ENCODE peak calls at places on chromosomes 2 and 18, in four cellular contexts. J, P, A and E are unnamed samples.
A peak's percentile ranks its signal among the peaks of the same experiment; 100 is the strongest.

GRCh38 chr2:239905884-239906654 is 119.1 kb downstream of the NDUFA10 start:
- DNase-seq in P (no peak), J (no peak), A (no peak), E (no peak)

GRCh38 chr2:38483773-38484501 is 106.9 kb upstream of the ATL2 start:
- DNase-seq in A (no peak), P (no peak), J (no peak), E (no peak)

GRCh38 chr2:70202236-70202806 is 11.5 kb upstream of the C2orf42 start:
- DNase-seq in J (no peak), P (no peak), A (no peak), E (no peak)

GRCh38 chr2:233814063-233814435 is 35.9 kb downstream of the MROH2A start:
- DNase-seq in J (peak; percentile 53), P (no peak), A (peak; percentile 24), E (no peak)

GRCh38 chr2:29398384-29399237 is 283.4 kb downstream of the CLIP4 start:
- DNase-seq in J (no peak), A (no peak), P (peak; percentile 71), E (no peak)

GRCh38 chr2:218448934-218449333 is 30.0 kb downstream of the VIL1 start:
- DNase-seq in A (no peak), P (no peak), J (no peak), E (peak; percentile 86)

GRCh38 chr2:142291964-142292363 is 161.1 kb upstream of the LRP1B start:
- DNase-seq in P (no peak), A (no peak), J (no peak), E (no peak)

GRCh38 chr18:49970288-49970687 is 157.0 kb upstream of the ACAA2 start:
- DNase-seq in A (no peak), J (no peak), P (no peak), E (no peak)

GRCh38 chr2:26849056-26850001 is 1.4 kb downstream of the DPYSL5 start:
- DNase-seq in A (no peak), P (peak; percentile 85), J (no peak), E (no peak)

GRCh38 chr2:173983414-173983871 is 18.3 kb upstream of the SP3 start:
- DNase-seq in J (no peak), P (no peak), A (no peak), E (peak; percentile 58)

GRCh38 chr2:46825958-46826897 is 89.4 kb downstream of the MCFD2 start:
- DNase-seq in J (no peak), P (no peak), A (no peak), E (no peak)

GRCh38 chr18:60347526-60348045 is 25.0 kb downstream of the MC4R start:
- DNase-seq in P (no peak), J (no peak), A (no peak), E (no peak)

GRCh38 chr2:231138699-231139098 is 13.9 kb upstream of the HTR2B start:
- DNase-seq in J (no peak), A (no peak), P (no peak), E (no peak)

DNA sequence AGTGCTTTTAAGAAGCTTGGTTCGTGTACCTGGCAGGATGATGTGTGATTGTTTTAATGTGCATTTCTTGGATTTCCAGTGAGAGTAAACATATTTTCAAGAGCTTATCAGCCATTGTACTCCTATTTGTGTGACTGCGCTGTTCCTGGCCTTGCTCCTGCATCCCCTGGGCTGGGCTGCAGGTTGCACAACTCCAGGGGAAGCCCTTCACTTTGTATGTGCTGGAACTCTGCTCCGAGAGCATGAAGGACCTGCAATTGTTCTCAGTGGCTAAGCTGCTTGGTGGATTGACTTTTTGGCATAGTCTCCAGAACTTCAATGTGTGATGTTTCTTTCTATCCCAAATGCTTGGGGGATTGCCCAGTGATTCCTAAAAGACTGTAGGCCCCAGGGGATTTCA is 18.8 kb downstream of the ATP6V1C2 start:
- DNase-seq in J (no peak), A (no peak), P (no peak), E (peak; percentile 49)
- TF ChIP-seq ELF1 in J (no peak), A (no peak), P (no peak), E (no peak)

DNA sequence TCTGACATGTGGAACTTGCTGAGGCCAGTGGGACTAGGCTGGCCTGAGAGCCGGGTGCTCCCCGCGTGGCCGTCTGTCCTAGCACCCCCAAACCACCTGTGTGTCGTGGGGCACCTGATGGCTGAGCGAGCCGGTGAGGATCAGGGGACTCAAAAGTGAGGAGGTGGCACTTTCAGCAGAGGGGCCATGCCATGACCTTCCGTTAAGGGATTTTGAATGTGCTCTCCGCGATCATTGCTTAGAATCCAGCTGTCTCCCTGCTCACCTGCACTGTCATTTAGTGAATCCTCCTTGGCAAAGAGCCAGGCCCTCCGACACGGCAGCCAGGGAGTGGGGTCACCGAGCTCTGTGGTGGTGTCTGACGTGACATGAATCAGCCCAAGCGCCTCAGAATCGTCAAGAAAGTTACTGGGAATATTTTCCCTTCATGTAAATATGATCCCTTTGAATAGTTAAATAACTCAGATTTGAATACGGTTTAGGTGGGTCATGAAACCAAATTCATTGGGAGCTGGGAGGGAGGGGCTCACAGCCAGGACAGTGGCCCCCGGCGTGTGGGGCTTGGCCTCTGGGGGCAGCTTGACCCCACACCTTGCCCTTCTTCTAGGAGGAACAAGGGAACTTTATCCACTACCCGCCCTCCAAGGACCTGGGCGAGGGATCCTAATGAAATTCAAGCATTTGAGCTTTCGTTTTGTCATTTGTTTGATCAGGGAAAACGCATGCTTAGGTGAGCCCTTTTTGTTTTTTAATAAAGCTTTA is 9.5 kb downstream of the NFATC1 start:
- DNase-seq in P (no peak), J (no peak), A (no peak), E (no peak)
- TF ChIP-seq ELF1 in P (no peak), J (no peak), A (no peak), E (no peak)

GRCh38 chr2:101157272-101157671 is 6.1 kb upstream of the TBC1D8 start:
- DNase-seq in J (no peak), P (no peak), A (no peak), E (no peak)
- TF ChIP-seq ELF1 in J (no peak), P (no peak), A (no peak), E (no peak)

GRCh38 chr2:222408684-222409083 is 15.7 kb upstream of the SGPP2 start:
- DNase-seq in J (no peak), P (no peak), A (no peak), E (no peak)

GRCh38 chr2:222399038-222399783 is 25.1 kb upstream of the SGPP2 start:
- DNase-seq in P (peak; percentile 32), A (no peak), J (no peak), E (no peak)

GRCh38 chr2:222398446-222398885 is 25.9 kb upstream of the SGPP2 start:
- DNase-seq in J (no peak), P (no peak), A (no peak), E (no peak)

GRCh38 chr2:222404126-222404891 is 20.0 kb upstream of the SGPP2 start:
- DNase-seq in A (no peak), J (no peak), P (no peak), E (no peak)
- TF ChIP-seq ELF1 in A (no peak), J (no peak), P (no peak), E (no peak)

DNA sequence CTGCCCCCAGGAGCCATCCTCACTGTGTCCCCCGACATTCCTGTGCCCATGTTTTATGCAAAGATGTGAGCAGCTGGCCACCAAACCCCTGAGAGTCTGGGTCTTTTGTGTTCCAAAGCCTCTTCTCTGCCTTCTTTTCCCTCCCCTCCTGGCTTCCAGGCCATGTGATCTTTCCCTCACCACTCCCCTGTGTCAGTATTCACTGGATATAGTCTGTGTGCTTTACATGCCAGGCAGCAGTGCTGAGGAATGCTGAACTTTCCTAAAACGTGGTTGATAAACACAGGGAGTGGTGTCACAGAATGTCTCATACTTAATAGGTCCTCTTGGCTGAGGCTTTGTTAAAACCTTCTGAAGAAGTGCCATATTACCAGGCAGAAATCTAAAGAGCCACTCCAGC is 331.7 kb downstream of the HRH4 start:
- DNase-seq in J (no peak), P (no peak), A (no peak), E (no peak)
- TF ChIP-seq ELF1 in J (no peak), P (no peak), A (no peak), E (no peak)

GRCh38 chr2:162520959-162521358 is 177.0 kb downstream of the GCA start:
- DNase-seq in P (no peak), J (no peak), A (no peak), E (no peak)

GRCh38 chr2:162518894-162519293 is 175.0 kb downstream of the GCA start:
- DNase-seq in J (no peak), P (no peak), A (no peak), E (no peak)

GRCh38 chr2:162524849-162525248 is 180.9 kb downstream of the GCA start:
- DNase-seq in J (no peak), A (no peak), P (no peak), E (no peak)

GRCh38 chr2:162524192-162524591 is 180.3 kb downstream of the GCA start:
- DNase-seq in P (no peak), J (no peak), A (no peak), E (peak; percentile 45)

DNA sequence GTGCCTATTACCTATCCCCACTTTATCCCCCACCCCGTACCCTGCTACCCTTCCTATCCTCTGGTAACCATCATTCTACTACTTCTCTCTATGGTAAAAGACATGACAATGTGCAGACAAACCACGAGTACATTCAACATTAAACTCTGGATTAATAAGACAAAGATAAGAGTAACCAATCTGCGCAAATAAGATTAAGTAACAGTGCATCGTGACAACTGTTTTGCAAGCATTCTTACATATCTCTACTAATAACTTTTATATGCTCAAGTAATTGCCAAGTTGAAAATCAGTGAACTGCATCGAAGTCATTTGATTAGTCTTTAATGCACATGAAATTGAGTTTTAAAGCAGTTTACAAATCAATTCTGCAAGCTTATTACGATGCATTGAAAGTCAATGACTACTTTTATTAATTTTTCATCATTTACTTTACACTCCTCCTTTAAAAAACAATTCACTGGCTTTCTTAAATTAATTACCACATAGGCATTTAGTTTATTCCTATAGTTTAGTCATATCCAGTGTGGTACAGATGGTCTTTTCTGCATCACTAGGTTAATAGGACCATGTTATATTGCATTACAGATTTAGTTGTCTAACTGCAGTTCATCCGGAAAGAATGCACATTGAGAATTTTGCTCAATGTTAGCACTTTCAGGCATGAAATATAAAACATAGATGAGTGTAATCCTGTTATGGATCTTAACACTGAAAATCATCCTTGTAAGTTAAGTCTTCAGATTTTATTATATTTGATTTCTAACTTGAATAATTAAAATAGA is 178.1 kb downstream of the GCA start:
- DNase-seq in J (no peak), A (no peak), P (no peak), E (no peak)
- TF ChIP-seq ELF1 in J (no peak), A (no peak), P (no peak), E (no peak)

GRCh38 chr2:190119948-190120347 is 57.4 kb upstream of the MSTN start:
- DNase-seq in P (no peak), A (no peak), J (no peak), E (no peak)
- TF ChIP-seq ELF1 in P (no peak), A (no peak), J (no peak), E (no peak)

DNA sequence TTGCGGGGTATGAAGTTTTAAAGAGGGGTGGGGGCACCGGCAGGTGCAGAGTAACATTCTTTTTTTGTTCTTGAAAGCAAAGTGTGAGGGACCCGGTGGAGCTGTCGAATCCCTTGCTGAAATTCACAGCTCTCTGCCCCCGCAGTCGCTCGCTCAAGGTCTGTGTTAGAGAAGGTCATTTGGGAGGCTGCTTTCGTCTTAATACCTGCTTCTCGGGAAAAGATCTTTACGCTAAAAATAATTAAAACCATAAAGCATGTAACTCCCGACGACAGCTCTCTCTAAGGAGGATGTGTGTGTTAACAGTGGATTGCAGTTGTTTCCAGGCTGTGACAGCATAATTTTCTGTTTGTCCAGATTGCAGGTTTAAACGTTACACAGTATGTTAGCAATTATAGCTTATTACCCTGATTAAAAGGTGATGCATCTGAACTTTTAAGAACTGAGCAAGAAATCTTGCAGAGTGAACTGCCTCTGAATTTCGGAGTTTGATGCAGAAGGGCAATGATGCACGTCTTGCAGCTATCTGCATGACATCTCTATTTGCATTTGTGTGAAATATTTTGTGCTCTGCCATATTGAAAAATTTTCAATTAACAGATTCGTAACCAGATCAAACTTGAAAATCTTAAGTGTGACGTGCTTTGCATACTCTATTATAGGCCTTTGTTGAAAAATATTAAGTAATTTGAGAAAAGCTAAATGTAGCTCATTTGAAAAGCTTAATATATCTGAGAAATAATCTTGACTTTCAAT is 952 bp downstream of the RAPGEF4 start:
- DNase-seq in P (no peak), A (no peak), J (no peak), E (no peak)
- TF ChIP-seq ELF1 in P (no peak), A (no peak), J (no peak), E (no peak)